ENCODE peak calls at places on chromosomes 5 and 9, in six cellular contexts. G, K, Z, O, M and P are unnamed samples.
A peak's percentile ranks its signal among the peaks of the same experiment; 100 is the strongest.

GRCh38 chr9:126009047-126009446 is 261.9 kb downstream of the PBX3 start:
- DNase-seq in Z (peak; percentile 32), M (no peak), K (no peak), O (no peak), G (no peak), P (peak; percentile 46)

GRCh38 chr5:14028188-14028587 is 83.7 kb upstream of the DNAH5 start:
- DNase-seq in M (no peak), G (no peak), Z (no peak), O (no peak), K (no peak), P (no peak)

GRCh38 chr9:123928471-123929176 is 1.3 kb downstream of the DENND1A start:
- DNase-seq in G (no peak), K (no peak), Z (no peak), O (no peak), M (no peak), P (no peak)

GRCh38 chr5:112880219-112880964 is 19.3 kb downstream of the SRP19 start:
- DNase-seq in Z (no peak), O (no peak), K (no peak), G (no peak), M (no peak), P (no peak)

GRCh38 chr9:96398582-96399334 is 15.2 kb upstream of the SLC35D2 start:
- DNase-seq in Z (no peak), O (no peak), G (no peak), K (no peak), M (no peak), P (no peak)

GRCh38 chr9:87336407-87336806 is 161.3 kb upstream of the DAPK1 start:
- DNase-seq in Z (no peak), K (no peak), G (no peak), M (no peak), O (peak; percentile 13), P (no peak)

GRCh38 chr5:101473483-101473882 is 570.4 kb upstream of the ST8SIA4 start:
- DNase-seq in O (no peak), M (no peak), Z (no peak), K (no peak), G (no peak), P (no peak)

GRCh38 chr9:76109953-76110352 is 219.5 kb downstream of the PCSK5 start:
- DNase-seq in G (no peak), K (no peak), M (no peak), O (no peak), Z (no peak), P (no peak)

GRCh38 chr9:130451004-130451390 is 6.2 kb downstream of the ASS1 start:
- DNase-seq in G (no peak), Z (no peak), K (no peak), M (no peak), O (no peak), P (no peak)

GRCh38 chr9:126395439-126396212 is 69.0 kb downstream of the MVB12B start:
- DNase-seq in M (no peak), O (peak; percentile 23), Z (peak; percentile 31), K (no peak), G (peak; percentile 31), P (peak; percentile 76)

GRCh38 chr5:134541736-134542376 is 16.4 kb downstream of the JADE2 start:
- DNase-seq in K (no peak), Z (no peak), G (peak; percentile 21), O (no peak), M (no peak), P (no peak)

GRCh38 chr9:21160178-21160577 is 6.3 kb downstream of the IFNA21 start:
- DNase-seq in M (no peak), G (no peak), K (no peak), Z (no peak), O (no peak), P (no peak)

GRCh38 chr9:12133416-12133815 is 559.8 kb upstream of the TYRP1 start:
- DNase-seq in M (no peak), O (no peak), K (no peak), Z (no peak), G (no peak), P (no peak)

GRCh38 chr5:119328753-119329602 is 26.8 kb upstream of the TNFAIP8 start:
- DNase-seq in K (no peak), Z (no peak), G (peak; percentile 35), M (no peak), O (no peak), P (no peak)

GRCh38 chr5:174295736-174296481 is 250.4 kb downstream of the NSG2 start:
- DNase-seq in K (no peak), O (no peak), Z (no peak), G (no peak), M (no peak), P (no peak)

GRCh38 chr9:33289501-33289900 is 815 bp upstream of the NFX1 start:
- DNase-seq in Z (no peak), M (peak; percentile 33), G (peak; percentile 23), K (no peak), O (no peak), P (no peak)

GRCh38 chr5:2549902-2550301 is 201.6 kb downstream of the IRX2 start:
- DNase-seq in G (no peak), O (no peak), Z (no peak), M (no peak), K (no peak), P (no peak)

GRCh38 chr5:14174235-14174636 is 31.1 kb downstream of the TRIO start:
- DNase-seq in M (no peak), G (no peak), Z (no peak), O (no peak), K (no peak), P (no peak)

GRCh38 chr5:128304121-128304520 is 220.6 kb downstream of the SLC12A2 start:
- DNase-seq in G (no peak), K (no peak), Z (no peak), O (no peak), M (no peak), P (no peak)

DNA sequence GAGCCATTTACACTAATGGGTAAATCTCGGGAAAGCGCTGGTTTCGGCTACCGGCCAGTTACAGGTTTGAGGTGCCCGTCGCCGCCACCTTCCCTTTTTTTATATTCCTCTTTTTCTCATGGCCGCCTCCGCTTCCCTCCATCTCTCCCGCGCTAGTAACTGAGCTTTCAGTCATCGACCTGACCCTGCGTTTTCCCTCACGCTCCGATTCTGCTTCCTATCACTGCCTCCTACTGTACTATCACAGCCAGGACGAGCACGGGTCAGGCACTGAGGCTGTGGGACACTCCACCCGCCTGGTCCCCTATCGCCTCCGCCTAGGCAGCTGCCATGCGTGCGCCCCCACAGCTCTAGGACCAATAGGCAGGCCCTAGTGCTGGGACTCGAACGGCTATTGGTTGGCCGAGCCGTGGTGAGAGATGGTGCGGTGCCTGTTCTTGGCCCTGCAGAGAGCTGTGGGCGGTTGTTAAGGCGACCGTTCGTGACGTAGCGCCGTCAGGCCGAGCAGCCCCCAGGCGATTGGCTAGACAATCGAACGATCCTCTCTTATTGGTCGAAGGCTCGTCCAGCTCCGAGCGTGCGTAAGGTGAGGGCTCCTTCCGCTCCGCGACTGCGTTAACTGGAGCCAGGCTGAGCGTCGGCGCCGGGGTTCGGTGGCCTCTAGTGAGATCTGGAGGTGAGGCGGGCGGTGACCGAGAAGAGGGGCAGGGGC is at the start of gene HMGCR:
- DNase-seq in Z (peak; percentile 99), G (peak; percentile 99), O (peak; percentile 88), K (peak; percentile 99), M (peak; percentile 99), P (peak; percentile 83)
- TF ChIP-seq POLR2A in Z (peak; percentile 59), G (peak; percentile 95), O (peak; percentile 92), K (peak; percentile 93), M (peak; percentile 9), P (peak; percentile 94)

DNA sequence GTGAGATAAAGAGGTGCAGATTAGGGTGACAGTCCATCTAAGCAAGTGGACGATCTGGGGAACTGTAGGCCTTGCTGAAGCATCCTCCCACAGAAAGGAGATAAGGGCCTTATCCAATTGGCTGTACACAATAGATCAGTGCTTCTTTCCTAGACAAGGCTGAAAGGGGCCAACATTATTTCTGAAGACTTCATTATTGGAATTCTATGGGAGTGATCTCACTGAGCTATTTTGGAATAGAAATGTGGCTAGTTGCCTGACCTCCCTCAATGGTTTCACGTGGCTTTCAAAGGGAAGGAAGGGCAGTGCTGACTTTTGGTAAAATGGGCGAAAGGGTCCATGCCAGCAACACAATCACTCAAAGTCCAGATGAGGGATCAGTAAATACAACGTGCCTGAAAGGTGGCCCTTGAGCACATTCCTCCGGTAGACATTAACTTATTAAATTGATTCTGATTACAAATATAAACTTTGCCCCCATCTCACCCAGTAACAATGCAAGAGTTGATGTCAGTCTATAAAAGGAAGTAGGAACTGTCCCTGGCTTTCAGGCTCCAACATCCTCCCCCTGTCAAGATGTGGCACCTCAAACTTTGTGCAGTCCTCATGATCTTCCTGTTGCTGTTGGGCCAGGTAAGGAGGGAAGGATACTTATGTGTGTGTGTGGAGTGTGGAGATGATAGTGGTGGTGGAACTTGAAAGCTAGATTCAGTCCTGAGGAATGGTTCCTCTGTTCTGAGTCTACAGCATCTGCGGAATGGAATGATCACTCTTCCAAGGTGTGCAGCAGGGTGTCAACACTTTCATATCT is at the start of gene LEAP2:
- DNase-seq in M (no peak), G (peak; percentile 9), O (no peak), K (no peak), Z (no peak), P (no peak)
- TF ChIP-seq POLR2A in M (no peak), G (peak; percentile 49), O (no peak), K (peak; percentile 9), Z (no peak), P (no peak)

GRCh38 chr9:122039213-122039612 is 53.9 kb downstream of the TTLL11 start:
- DNase-seq in M (no peak), O (no peak), Z (no peak), K (no peak), G (no peak), P (no peak)
- TF ChIP-seq POLR2A in M (no peak), O (no peak), Z (no peak), K (no peak), G (no peak), P (no peak)

GRCh38 chr5:95956900-95957293 is 4.8 kb downstream of the ELL2 start:
- DNase-seq in K (no peak), M (no peak), O (no peak), G (no peak), Z (no peak), P (no peak)

GRCh38 chr5:95957804-95958203 is 3.8 kb downstream of the ELL2 start:
- DNase-seq in K (no peak), M (no peak), O (no peak), G (no peak), Z (no peak), P (no peak)

GRCh38 chr5:95959051-95959963 is 2.3 kb downstream of the ELL2 start:
- DNase-seq in M (no peak), K (no peak), G (peak; percentile 21), Z (no peak), O (no peak), P (no peak)

GRCh38 chr5:95959964-95960801 is 1.5 kb downstream of the ELL2 start:
- DNase-seq in O (peak; percentile 18), K (no peak), Z (no peak), M (no peak), G (peak; percentile 16), P (no peak)

DNA sequence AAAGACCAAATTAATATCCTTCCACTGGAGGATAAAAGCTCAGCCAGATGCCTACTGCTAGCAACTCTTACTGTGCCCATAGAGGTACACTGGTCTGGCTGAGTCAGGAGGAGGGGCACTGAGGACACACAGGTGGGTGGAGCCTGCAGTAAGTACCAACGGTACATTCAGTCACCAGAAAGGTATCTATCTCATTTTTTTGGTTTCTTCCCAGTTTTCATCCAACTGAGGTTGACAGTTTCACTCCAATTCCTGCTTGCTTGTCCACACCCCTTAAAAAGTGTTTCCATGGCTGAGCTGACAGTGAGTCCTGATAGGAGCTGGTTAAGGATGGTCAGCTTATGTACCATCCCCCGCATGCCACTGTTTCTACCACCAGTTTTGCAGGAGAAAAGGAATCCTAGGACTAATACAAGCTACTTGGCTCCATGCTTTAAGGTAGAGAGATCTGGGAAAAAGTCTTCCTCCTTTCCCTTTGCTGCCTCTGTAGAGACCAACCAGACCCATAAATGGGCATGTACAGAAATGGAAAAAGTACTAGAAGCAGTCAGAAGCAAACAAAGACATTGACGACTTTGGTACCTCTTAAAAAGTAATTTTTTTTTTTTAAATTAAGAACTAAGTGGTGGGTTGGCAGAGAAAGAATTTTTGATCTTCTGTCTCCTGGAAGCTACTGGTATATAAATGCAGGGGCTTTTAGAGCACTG is 3.2 kb downstream of the ELL2 start:
- DNase-seq in G (peak; percentile 27), Z (no peak), K (no peak), O (no peak), M (no peak), P (peak; percentile 26)
- TF ChIP-seq POLR2A in G (no peak), Z (no peak), K (no peak), O (no peak), M (no peak), P (no peak)